ENCODE peak calls at places on chromosomes 2 and 18, in four cellular contexts. E is HepG2, S is GM12878, D is K562. H is an unnamed sample.

GRCh38 chr2:12856934-12857660 is 140.4 kb downstream of the TRIB2 start:
- DNase-seq in E (no peak), S (no peak), D (no peak), H (no peak)

GRCh38 chr18:6486313-6486712 is 71.6 kb upstream of the L3MBTL4 start:
- DNase-seq in E (no peak), S (no peak), D (no peak), H (no peak)

GRCh38 chr18:10197097-10197496 is 257.3 kb upstream of the APCDD1 start:
- DNase-seq in E (no peak), S (no peak), D (no peak), H (no peak)

GRCh38 chr2:229150317-229150716 is 120.8 kb downstream of the PID1 start:
- DNase-seq in E (no peak), S (no peak), D (no peak), H (no peak)

GRCh38 chr2:10501521-10501961 is 53.4 kb upstream of the ODC1 start:
- DNase-seq in E (no peak), S (no peak), D (no peak), H (no peak)

GRCh38 chr2:18993756-18994155 is 364.7 kb downstream of the OSR1 start:
- DNase-seq in E (no peak), S (no peak), D (no peak), H (no peak)

GRCh38 chr2:151071906-151072305 is 189.8 kb downstream of the RBM43 start:
- DNase-seq in E (no peak), S (no peak), D (no peak), H (no peak)

GRCh38 chr2:118177318-118177717 is 89.0 kb downstream of the INSIG2 start:
- DNase-seq in E (no peak), S (no peak), D (no peak), H (no peak)

GRCh38 chr2:70959271-70959761 is 19.1 kb upstream of the ANKRD53 start:
- DNase-seq in E (no peak), S (no peak), D (no peak), H (no peak)

GRCh38 chr18:73511751-73512525 is 635.7 kb downstream of the FBXO15 start:
- DNase-seq in E (no peak), S (no peak), D (no peak), H (no peak)

GRCh38 chr2:46236006-46236875 is 61.0 kb upstream of the EPAS1 start:
- DNase-seq in E (no peak), S (no peak), D (no peak), H (no peak)

GRCh38 chr2:119468154-119468955 is 36.7 kb downstream of the TMEM37 start:
- DNase-seq in E (no peak), S (no peak), D (no peak), H (no peak)

GRCh38 chr2:9565436-9566153 is 10.0 kb upstream of the ADAM17 start:
- DNase-seq in E (no peak), S (no peak), D (peak), H (no peak)

GRCh38 chr18:8769509-8769908 is 64.2 kb downstream of the MTCL1 start:
- DNase-seq in E (no peak), S (no peak), D (no peak), H (no peak)

GRCh38 chr2:205387350-205388045 is 294.8 kb upstream of the NRP2 start:
- DNase-seq in E (no peak), S (no peak), D (no peak), H (no peak)

GRCh38 chr2:193963472-193964119 is 1693.4 kb upstream of the SLC39A10 start:
- DNase-seq in E (peak), S (no peak), D (peak), H (no peak)

GRCh38 chr2:196239622-196240587 is 68.5 kb upstream of the STK17B start:
- DNase-seq in E (no peak), S (peak), D (peak), H (no peak)

GRCh38 chr2:179218848-179219594 is 45.6 kb downstream of the SESTD1 start:
- DNase-seq in E (peak), S (peak), D (peak), H (peak)

GRCh38 chr2:117698819-117699218 is 115.7 kb upstream of the DDX18 start:
- DNase-seq in E (no peak), S (no peak), D (no peak), H (no peak)

GRCh38 chr2:11899264-11899818 is 152.9 kb downstream of the LPIN1 start:
- DNase-seq in E (no peak), S (no peak), D (no peak), H (no peak)

GRCh38 chr18:9137168-9138066 is 836 bp downstream of the ANKRD12 start:
- DNase-seq in E (peak), S (no peak), D (peak), H (no peak)

GRCh38 chr2:12071343-12071742 is 324.9 kb downstream of the LPIN1 start:
- DNase-seq in E (no peak), S (no peak), D (no peak), H (no peak)

GRCh38 chr18:46761054-46761769 is 4.4 kb upstream of the ST8SIA5 start:
- DNase-seq in E (no peak), S (no peak), D (no peak), H (no peak)
- TF ChIP-seq HDAC2 in E (no peak), S (no peak), D (no peak), H (no peak)

GRCh38 chr18:505483-506122 is 5.1 kb upstream of the COLEC12 start:
- DNase-seq in E (no peak), S (peak), D (no peak), H (no peak)
- TF ChIP-seq ATF3 in E (no peak), S (no peak), D (no peak), H (no peak)

GRCh38 chr2:222450021-222450420 is 25.7 kb downstream of the SGPP2 start:
- DNase-seq in E (no peak), S (no peak), D (no peak), H (no peak)
- TF ChIP-seq HDAC2 in E (no peak), S (no peak), D (no peak), H (no peak)

DNA sequence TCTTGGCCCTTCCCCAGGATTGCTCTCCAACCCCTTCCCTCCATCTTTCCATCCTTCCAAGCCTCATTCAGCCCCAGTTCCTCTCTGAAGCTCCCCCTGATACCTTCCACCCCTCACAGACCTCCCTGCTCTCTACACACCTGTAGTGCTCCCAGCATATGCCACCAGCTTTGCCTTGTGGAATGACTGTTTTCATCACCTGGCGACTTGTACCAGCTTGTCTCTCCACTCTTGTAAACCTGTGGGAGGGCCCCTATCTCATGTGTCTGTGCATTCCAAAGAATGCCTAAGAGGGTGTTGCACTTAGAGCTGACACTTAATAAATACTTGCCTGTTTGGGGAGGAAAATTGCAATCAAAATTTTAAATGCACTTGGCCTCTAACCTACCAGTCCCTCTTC is 198.7 kb downstream of the BCL11A start:
- DNase-seq in E (no peak), S (no peak), D (no peak), H (peak)
- TF ChIP-seq ATF3 in E (no peak), S (no peak), D (no peak), H (no peak)

GRCh38 chr2:139946690-139947089 is 1166.5 kb upstream of the NXPH2 start:
- DNase-seq in E (no peak), S (no peak), D (no peak), H (peak)

DNA sequence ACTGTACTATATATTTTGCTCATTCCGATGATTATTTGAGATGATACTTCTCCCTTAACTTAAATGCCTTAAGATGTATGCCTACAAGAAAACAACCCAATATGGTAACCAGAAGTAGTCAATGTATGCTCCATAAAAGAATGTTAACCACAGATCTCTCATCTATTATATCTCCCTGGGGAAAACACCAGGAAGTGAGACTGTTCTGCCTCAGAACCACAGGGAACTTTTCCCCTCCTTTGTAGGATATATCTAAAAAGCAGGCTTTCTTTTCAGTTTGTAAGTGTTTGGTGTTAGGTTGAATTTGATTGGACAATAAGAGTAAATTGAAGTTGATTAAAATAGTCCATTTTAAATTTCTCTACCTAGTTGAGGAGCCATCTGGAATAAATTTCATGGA is 1160.5 kb upstream of the NXPH2 start:
- DNase-seq in E (no peak), S (no peak), D (no peak), H (no peak)
- TF ChIP-seq HDAC2 in E (no peak), S (no peak), D (no peak), H (no peak)

GRCh38 chr2:14614011-14614410 is 18.5 kb upstream of the LRATD1 start:
- DNase-seq in E (no peak), S (no peak), D (no peak), H (no peak)
- TF ChIP-seq ATF3 in E (no peak), S (no peak), D (no peak), H (no peak)

DNA sequence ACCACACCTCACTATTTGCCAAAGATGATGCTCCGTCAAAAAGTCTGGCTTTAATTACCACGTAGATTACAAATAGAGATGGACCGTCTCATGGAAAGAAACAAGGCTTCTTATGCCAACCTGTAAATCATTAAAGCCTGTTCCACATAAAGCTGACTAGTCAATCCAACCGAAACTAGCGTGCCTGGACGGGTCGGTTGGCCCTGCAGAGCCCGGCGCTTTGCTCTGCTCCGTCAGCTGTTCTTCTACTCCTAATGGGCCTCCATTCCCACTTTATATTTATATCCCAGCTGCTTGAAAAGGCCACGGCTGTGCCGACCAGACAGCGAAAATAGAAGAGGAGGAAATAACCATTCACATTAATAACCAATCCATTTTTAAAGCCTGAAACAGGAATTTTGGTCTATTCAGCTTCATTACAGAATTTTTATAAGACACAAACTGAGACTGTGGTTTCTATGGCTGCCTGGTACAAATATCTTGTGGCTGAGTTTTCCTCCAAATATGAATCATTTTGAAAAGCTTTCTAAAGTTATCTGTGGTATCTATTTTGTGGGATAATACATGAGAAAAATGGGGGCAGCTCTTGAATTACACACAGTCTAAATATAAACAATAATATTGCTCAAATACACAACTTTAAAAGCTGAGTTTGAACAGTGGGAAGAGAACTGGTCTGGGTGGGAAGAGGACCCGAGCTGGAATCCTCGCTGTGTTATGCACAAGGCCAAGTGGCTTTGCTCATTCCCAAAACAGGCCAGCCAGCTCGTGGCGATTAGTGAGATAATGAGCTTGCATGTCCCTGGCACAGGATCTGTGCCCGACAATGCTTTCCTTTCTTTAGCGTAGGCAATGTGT is 10.4 kb upstream of the FAM124B start:
- DNase-seq in E (no peak), S (no peak), D (no peak), H (no peak)
- TF ChIP-seq HDAC2 in E (no peak), S (no peak), D (no peak), H (no peak)

DNA sequence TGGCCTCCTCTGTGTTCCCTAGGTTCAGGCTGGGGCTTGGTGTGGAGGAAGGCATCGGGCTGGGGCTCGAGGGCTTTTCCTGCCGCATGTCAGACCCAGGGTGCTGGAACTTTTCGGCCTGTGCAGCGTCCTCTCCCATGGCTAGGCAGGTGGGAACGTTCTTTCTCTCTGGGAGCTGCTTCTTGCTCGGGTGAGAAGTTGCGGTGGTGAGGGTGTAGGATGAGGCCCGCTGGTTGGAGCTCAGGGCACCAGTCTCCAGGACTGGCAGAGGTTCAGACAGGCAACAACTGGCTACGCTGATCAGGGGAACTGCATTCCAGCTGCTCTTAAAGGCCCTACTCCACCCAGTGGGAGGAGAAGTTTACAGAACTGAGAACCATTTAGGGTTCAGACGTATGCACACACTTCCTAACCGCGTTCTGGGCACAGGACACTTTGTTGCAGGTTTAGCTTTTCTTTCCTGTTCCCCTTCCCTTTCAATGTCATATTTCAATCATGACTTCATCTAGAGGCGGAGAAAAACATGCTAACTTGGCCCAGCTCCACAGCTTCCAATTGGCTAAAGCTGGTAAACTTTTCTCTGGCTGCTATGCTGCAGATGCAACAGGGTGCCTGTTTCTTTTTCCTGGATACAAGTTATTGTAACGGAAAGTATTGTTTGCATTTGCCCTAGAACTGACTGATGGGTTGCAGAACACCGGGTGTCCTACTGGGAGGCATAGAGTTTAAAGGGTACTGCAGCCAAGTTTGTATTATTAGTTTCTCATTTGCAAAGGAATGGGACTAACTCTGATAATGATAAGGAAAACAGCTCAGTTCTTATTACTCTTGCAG is at the start of gene CAVIN2:
- DNase-seq in E (peak), S (peak), D (peak), H (no peak)
- TF ChIP-seq ATF3 in E (peak), S (no peak), D (no peak), H (no peak)

GRCh38 chr2:23645181-23645808 is 260.3 kb downstream of the KLHL29 start:
- DNase-seq in E (no peak), S (no peak), D (no peak), H (no peak)
- TF ChIP-seq HDAC2 in E (no peak), S (no peak), D (no peak), H (no peak)